ENCODE peak calls at places on chromosomes 6 and 20, in nine cellular contexts. I is CD4-positive, alpha-beta T cell; S is psoas muscle; W is PC-9; Y is GM20000; A is AG09309; G is nephron progenitor cell; P is fibroblast of lung; Q is brain microvascular endothelial cell. O is an unnamed sample.

GRCh38 chr6:45231660-45232059 is 96.5 kb upstream of the RUNX2 start:
- DNase-seq in I (no peak), S (no peak), W (no peak), Y (no peak), A (no peak), G (no peak), P (no peak), Q (no peak), O (no peak)

GRCh38 chr20:34709836-34710567 is 5.9 kb downstream of the TP53INP2 start:
- DNase-seq in I (peak), S (peak), W (no peak), Y (peak), A (no peak), G (peak), P (no peak), Q (peak), O (peak)

GRCh38 chr6:154234019-154234772 is 122.4 kb downstream of the IPCEF1 start:
- DNase-seq in I (no peak), S (no peak), W (no peak), Y (no peak), A (no peak), G (no peak), P (no peak), Q (no peak), O (no peak)

GRCh38 chr6:135159531-135159930 is 21.6 kb upstream of the MYB start:
- DNase-seq in I (no peak), S (no peak), W (no peak), Y (peak), A (no peak), G (no peak), P (no peak), Q (no peak), O (peak)

GRCh38 chr6:89368107-89368506 is 15.6 kb upstream of the UBE2J1 start:
- DNase-seq in I (peak), S (peak), W (no peak), Y (peak), A (no peak), G (peak), P (peak), Q (peak), O (peak)

GRCh38 chr6:156984178-156984738 is 207.1 kb downstream of the ARID1B start:
- DNase-seq in I (no peak), S (no peak), W (peak), Y (peak), A (no peak), G (no peak), P (no peak), Q (no peak), O (peak)

GRCh38 chr6:158168054-158168303 is at the start of gene SERAC1:
- DNase-seq in I (no peak), S (no peak), W (no peak), Y (no peak), A (no peak), G (peak), P (no peak), Q (no peak), O (no peak)

GRCh38 chr6:116741571-116741970 is 23.9 kb downstream of the FAM162B start:
- DNase-seq in I (no peak), S (no peak), W (no peak), Y (no peak), A (no peak), G (no peak), P (no peak), Q (no peak), O (no peak)

GRCh38 chr6:20882014-20882413 is 347.8 kb downstream of the CDKAL1 start:
- DNase-seq in I (no peak), S (no peak), W (no peak), Y (no peak), A (no peak), G (no peak), P (no peak), Q (no peak), O (no peak)

GRCh38 chr6:72464246-72464645 is 157.6 kb upstream of the KCNQ5 start:
- DNase-seq in I (no peak), S (no peak), W (no peak), Y (no peak), A (no peak), G (no peak), P (peak), Q (no peak), O (no peak)

GRCh38 chr20:16615199-16615598 is 42.0 kb upstream of the KIF16B start:
- DNase-seq in I (no peak), S (no peak), W (peak), Y (no peak), A (peak), G (no peak), P (peak), Q (peak), O (no peak)

GRCh38 chr20:56427797-56428196 is 15.7 kb downstream of the CASS4 start:
- DNase-seq in I (no peak), S (no peak), W (no peak), Y (no peak), A (no peak), G (no peak), P (no peak), Q (no peak), O (no peak)

GRCh38 chr6:166639921-166640320 is 12.9 kb upstream of the RPS6KA2 start:
- DNase-seq in I (no peak), S (no peak), W (no peak), Y (no peak), A (no peak), G (no peak), P (no peak), Q (no peak), O (no peak)

GRCh38 chr20:50146732-50147662 is 6.5 kb downstream of the PEDS1 start:
- DNase-seq in I (peak), S (peak), W (peak), Y (peak), A (no peak), G (no peak), P (peak), Q (no peak), O (peak)

GRCh38 chr6:27897580-27898206 is 14.5 kb downstream of the OR2B2 start:
- DNase-seq in I (no peak), S (no peak), W (no peak), Y (no peak), A (no peak), G (no peak), P (no peak), Q (no peak), O (no peak)

GRCh38 chr6:27617046-27617687 is 144.3 kb upstream of the ZNF184 start:
- DNase-seq in I (no peak), S (no peak), W (no peak), Y (no peak), A (no peak), G (peak), P (peak), Q (peak), O (no peak)

GRCh38 chr20:43999848-44000247 is 85.2 kb downstream of the TOX2 start:
- DNase-seq in I (no peak), S (no peak), W (no peak), Y (no peak), A (no peak), G (no peak), P (no peak), Q (no peak), O (no peak)

GRCh38 chr6:3284436-3284876 is 25.7 kb downstream of the PSMG4 start:
- DNase-seq in I (no peak), S (no peak), W (no peak), Y (no peak), A (no peak), G (no peak), P (no peak), Q (no peak), O (no peak)

GRCh38 chr20:50004175-50004574 is 21.4 kb downstream of the SNAI1 start:
- DNase-seq in I (no peak), S (no peak), W (no peak), Y (no peak), A (no peak), G (no peak), P (peak), Q (no peak), O (no peak)

GRCh38 chr6:130161627-130162404 is 60.9 kb downstream of the SAMD3 start:
- DNase-seq in I (no peak), S (no peak), W (no peak), Y (no peak), A (no peak), G (no peak), P (peak), Q (no peak), O (no peak)

GRCh38 chr6:25794784-25795183 is 37.1 kb downstream of the SLC17A1 start:
- DNase-seq in I (no peak), S (no peak), W (no peak), Y (no peak), A (no peak), G (no peak), P (no peak), Q (no peak), O (no peak)

GRCh38 chr20:17679786-17680127 is 2.3 kb downstream of the RRBP1 start:
- DNase-seq in I (no peak), S (no peak), W (no peak), Y (no peak), A (no peak), G (peak), P (peak), Q (no peak), O (no peak)

GRCh38 chr20:52420805-52421204 is 229.2 kb upstream of the ZFP64 start:
- DNase-seq in I (no peak), S (no peak), W (no peak), Y (no peak), A (no peak), G (no peak), P (no peak), Q (no peak), O (no peak)

GRCh38 chr6:158418501-158418900 is 106.2 kb downstream of the TULP4 start:
- DNase-seq in I (no peak), S (no peak), W (no peak), Y (no peak), A (no peak), G (no peak), P (peak), Q (no peak), O (no peak)

GRCh38 chr6:66900081-66900770 is 1193.2 kb upstream of the EYS start:
- DNase-seq in I (no peak), S (no peak), W (no peak), Y (no peak), A (no peak), G (no peak), P (peak), Q (no peak), O (no peak)

GRCh38 chr6:157479464-157480303 is 98.7 kb downstream of the ZDHHC14 start:
- DNase-seq in I (no peak), S (no peak), W (no peak), Y (no peak), A (no peak), G (no peak), P (no peak), Q (no peak), O (no peak)

GRCh38 chr6:160277144-160277543 is 18.5 kb upstream of the SLC22A2 start:
- DNase-seq in I (no peak), S (no peak), W (no peak), Y (no peak), A (no peak), G (no peak), P (no peak), Q (no peak), O (no peak)

GRCh38 chr6:42260424-42260888 is 42.8 kb upstream of the MRPS10 start:
- DNase-seq in I (no peak), S (no peak), W (no peak), Y (no peak), A (no peak), G (no peak), P (no peak), Q (no peak), O (no peak)

GRCh38 chr20:25496968-25497401 is 88.3 kb downstream of the NINL start:
- DNase-seq in I (no peak), S (no peak), W (peak), Y (no peak), A (no peak), G (no peak), P (peak), Q (no peak), O (no peak)

GRCh38 chr20:63968136-63968927 is 1.4 kb downstream of the ZNF512B start:
- DNase-seq in I (no peak), S (peak), W (peak), Y (no peak), A (no peak), G (peak), P (no peak), Q (no peak), O (no peak)

GRCh38 chr6:108944058-108944457 is 95.8 kb downstream of the ARMC2 start:
- DNase-seq in I (no peak), S (no peak), W (no peak), Y (no peak), A (no peak), G (no peak), P (no peak), Q (no peak), O (no peak)

GRCh38 chr6:157967486-157967885 is 14.2 kb upstream of the SYNJ2 start:
- DNase-seq in I (no peak), S (no peak), W (no peak), Y (no peak), A (no peak), G (no peak), P (no peak), Q (no peak), O (no peak)

GRCh38 chr20:63114693-63115069 is 101.2 kb downstream of the YTHDF1 start:
- DNase-seq in I (no peak), S (no peak), W (no peak), Y (no peak), A (no peak), G (no peak), P (no peak), Q (no peak), O (no peak)

GRCh38 chr6:149449831-149450678 is 34.8 kb downstream of the ZC3H12D start:
- DNase-seq in I (no peak), S (no peak), W (no peak), Y (no peak), A (no peak), G (no peak), P (no peak), Q (no peak), O (no peak)

GRCh38 chr6:149445573-149445972 is 39.2 kb downstream of the ZC3H12D start:
- DNase-seq in I (no peak), S (no peak), W (no peak), Y (no peak), A (no peak), G (no peak), P (no peak), Q (no peak), O (no peak)

GRCh38 chr6:149449054-149449453 is 35.8 kb downstream of the ZC3H12D start:
- DNase-seq in I (no peak), S (no peak), W (no peak), Y (no peak), A (no peak), G (no peak), P (no peak), Q (no peak), O (no peak)

GRCh38 chr6:149445095-149445466 is 39.7 kb downstream of the ZC3H12D start:
- DNase-seq in I (no peak), S (no peak), W (no peak), Y (no peak), A (no peak), G (no peak), P (no peak), Q (no peak), O (no peak)

DNA sequence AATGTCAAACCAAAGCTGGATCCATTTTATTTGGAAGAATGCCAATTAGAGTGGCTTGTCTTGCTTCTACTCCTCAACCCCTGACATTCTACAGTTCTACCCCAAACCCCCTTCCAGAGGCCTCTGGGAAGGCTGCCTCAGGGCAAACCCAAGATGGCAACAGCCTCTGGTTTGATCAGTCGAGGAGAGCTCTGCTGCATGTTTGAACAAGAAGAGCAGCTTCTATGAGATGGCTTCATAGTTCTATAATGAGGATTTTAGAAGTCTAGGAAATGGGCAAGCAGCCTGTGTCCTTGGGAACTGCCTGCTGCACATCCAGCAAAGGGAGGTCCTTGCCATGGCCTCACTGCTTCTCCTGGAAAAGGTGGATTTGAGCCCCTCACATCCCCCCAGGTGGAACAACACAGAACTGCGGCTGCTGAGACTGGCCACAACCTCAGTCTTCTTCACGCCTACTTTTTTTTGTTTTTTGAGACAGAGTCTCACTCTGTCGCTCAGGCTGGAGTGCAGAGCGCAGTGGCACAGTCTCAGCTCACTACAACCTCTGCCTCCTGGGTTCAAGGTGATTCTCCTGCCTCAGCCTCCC is 37.9 kb downstream of the ZC3H12D start:
- DNase-seq in I (no peak), S (no peak), W (no peak), Y (no peak), A (no peak), G (no peak), P (no peak), Q (no peak), O (no peak)
- TF ChIP-seq CTCF in I (no peak), S (no peak), W (no peak), Y (no peak), A (no peak), G (no peak), P (no peak), Q (peak), O (no peak)

GRCh38 chr6:23031986-23032385 is 462.6 kb downstream of the HDGFL1 start:
- DNase-seq in I (no peak), S (no peak), W (no peak), Y (no peak), A (no peak), G (no peak), P (peak), Q (no peak), O (no peak)
- TF ChIP-seq CTCF in I (no peak), S (no peak), W (no peak), Y (no peak), A (no peak), G (no peak), P (peak), Q (no peak), O (no peak)

GRCh38 chr6:145028144-145028818 is 707.0 kb downstream of the EPM2A start:
- DNase-seq in I (no peak), S (no peak), W (peak), Y (peak), A (no peak), G (no peak), P (peak), Q (peak), O (peak)
- TF ChIP-seq CTCF in I (peak), S (peak), W (peak), Y (peak), A (peak), G (peak), P (peak), Q (peak), O (peak)

GRCh38 chr20:19802492-19803158 is 44.6 kb downstream of the RIN2 start:
- DNase-seq in I (no peak), S (no peak), W (peak), Y (no peak), A (no peak), G (no peak), P (no peak), Q (no peak), O (no peak)
- TF ChIP-seq CTCF in I (no peak), S (peak), W (peak), Y (no peak), A (peak), G (no peak), P (peak), Q (peak), O (peak)

DNA sequence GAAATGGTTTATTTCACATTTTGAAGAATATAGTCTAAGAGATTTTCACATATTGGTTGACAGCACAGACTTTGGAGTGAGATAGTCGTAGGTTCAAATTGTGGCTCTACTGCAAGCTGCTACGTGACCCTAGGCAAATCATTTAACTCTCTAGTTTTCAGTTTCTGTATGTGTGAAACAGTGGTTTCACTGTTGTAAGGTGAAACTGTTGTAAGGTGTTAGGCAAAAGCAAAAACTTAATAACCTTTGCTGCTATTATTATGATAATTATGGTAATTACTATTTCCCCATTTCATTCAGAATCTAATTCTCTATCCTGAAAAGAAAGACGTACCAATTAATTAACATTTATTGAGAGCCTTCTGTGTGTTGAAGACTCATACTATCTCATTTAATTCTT is 144.2 kb downstream of the REV3L start:
- DNase-seq in I (no peak), S (no peak), W (no peak), Y (peak), A (no peak), G (no peak), P (no peak), Q (no peak), O (peak)
- TF ChIP-seq CTCF in I (no peak), S (no peak), W (no peak), Y (no peak), A (no peak), G (no peak), P (no peak), Q (no peak), O (no peak)

GRCh38 chr6:593139-593906 is 63.6 kb downstream of the HUS1B start:
- DNase-seq in I (peak), S (no peak), W (peak), Y (peak), A (no peak), G (peak), P (peak), Q (peak), O (peak)
- TF ChIP-seq CTCF in I (peak), S (peak), W (peak), Y (no peak), A (peak), G (peak), P (peak), Q (peak), O (peak)

GRCh38 chr6:104459543-104459942 is 400.2 kb downstream of the HACE1 start:
- DNase-seq in I (no peak), S (no peak), W (no peak), Y (peak), A (no peak), G (no peak), P (no peak), Q (no peak), O (no peak)

GRCh38 chr6:104460759-104461530 is 398.8 kb downstream of the HACE1 start:
- DNase-seq in I (no peak), S (no peak), W (no peak), Y (no peak), A (no peak), G (no peak), P (no peak), Q (no peak), O (no peak)

DNA sequence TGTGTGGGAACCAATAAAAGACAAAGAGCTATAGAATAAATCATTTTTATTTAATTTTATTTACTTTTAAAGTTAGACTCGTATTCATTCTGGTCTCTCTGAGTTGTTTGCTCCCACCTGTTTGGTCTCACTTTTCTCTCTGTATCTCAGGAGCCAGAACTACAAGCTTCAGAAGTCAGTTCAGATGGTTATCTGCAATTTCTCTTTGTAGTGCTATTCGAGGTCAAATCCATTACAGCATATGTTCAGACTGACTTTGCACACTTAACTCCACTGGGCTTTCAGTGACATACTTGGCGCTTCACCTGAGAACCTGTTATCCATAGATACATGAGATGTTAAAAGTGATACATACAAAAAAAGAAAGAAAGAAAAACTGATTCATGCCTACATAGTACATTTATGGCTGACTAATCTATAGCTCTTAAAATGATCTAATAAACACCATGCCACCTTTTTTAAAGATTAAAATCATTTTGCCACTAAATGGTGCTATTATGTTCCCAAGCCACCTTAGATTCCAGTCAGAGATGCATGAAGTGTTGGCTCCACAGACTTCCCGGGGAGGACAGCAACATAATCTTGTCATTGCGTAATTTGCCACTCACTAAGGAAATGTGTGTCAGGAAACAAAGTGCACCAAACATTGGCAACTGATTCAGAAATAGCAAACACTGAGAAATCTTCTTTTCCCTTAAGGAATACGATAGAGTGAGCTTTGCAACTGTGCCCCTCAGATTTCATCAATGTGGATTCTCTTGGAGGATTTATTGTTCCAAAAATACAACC is 396.7 kb downstream of the HACE1 start:
- DNase-seq in I (no peak), S (no peak), W (no peak), Y (no peak), A (no peak), G (no peak), P (no peak), Q (no peak), O (no peak)
- TF ChIP-seq CTCF in I (no peak), S (no peak), W (no peak), Y (no peak), A (no peak), G (no peak), P (no peak), Q (no peak), O (no peak)

GRCh38 chr6:133551436-133551835 is 310.3 kb downstream of the EYA4 start:
- DNase-seq in I (no peak), S (no peak), W (no peak), Y (no peak), A (no peak), G (no peak), P (peak), Q (no peak), O (no peak)
- TF ChIP-seq CTCF in I (no peak), S (no peak), W (no peak), Y (no peak), A (no peak), G (no peak), P (peak), Q (no peak), O (no peak)

O was measured in GM10248.